ENCODE peak calls at places on chromosomes 11 and 22, in nine cellular contexts. T is neuronal stem cell; S is naive thymus-derived CD4-positive, alpha-beta T cell; U is right lobe of liver; X is caudate nucleus; L is A549; K is spleen; I is mesendoderm; M is Peyer's patch. Z is an unnamed sample.

GRCh38 chr11:124536520-124536919 is 6.9 kb downstream of the OR8B12 start:
- DNase-seq in T (no peak), S (no peak), U (peak; percentile 62), X (no peak), L (no peak), K (no peak), I (peak; percentile 98), M (no peak), Z (peak; percentile 90)

GRCh38 chr11:69460540-69461257 is 20.8 kb upstream of the LINC01488 start:
- DNase-seq in T (no peak), S (no peak), U (no peak), X (no peak), L (no peak), K (peak; percentile 1), I (no peak), M (no peak), Z (no peak)

GRCh38 chr22:37519268-37520195 is at the start of gene CARD10:
- DNase-seq in T (peak; percentile 30), S (no peak), U (no peak), X (no peak), L (peak; percentile 28), K (no peak), I (no peak), M (no peak), Z (no peak)

GRCh38 chr11:33533668-33534067 is 167.0 kb downstream of the C11orf91 start:
- DNase-seq in T (no peak), S (no peak), U (no peak), X (no peak), L (no peak), K (no peak), I (no peak), M (no peak), Z (no peak)

GRCh38 chr11:69244286-69244685 is 49.7 kb upstream of the MYEOV start:
- DNase-seq in T (no peak), S (no peak), U (no peak), X (no peak), L (no peak), K (no peak), I (no peak), M (no peak), Z (peak; percentile 37)

GRCh38 chr11:85182437-85183109 is 444.6 kb downstream of the DLG2 start:
- DNase-seq in T (peak; percentile 23), S (no peak), U (no peak), X (no peak), L (peak; percentile 6), K (no peak), I (peak; percentile 93), M (no peak), Z (no peak)

GRCh38 chr11:110479070-110479444 is 49.3 kb downstream of the FDX1 start:
- DNase-seq in T (no peak), S (no peak), U (no peak), X (no peak), L (no peak), K (no peak), I (no peak), M (no peak), Z (no peak)

GRCh38 chr11:35009191-35009940 is 92.9 kb downstream of the PDHX start:
- DNase-seq in T (no peak), S (no peak), U (no peak), X (no peak), L (peak; percentile 78), K (no peak), I (peak; percentile 68), M (no peak), Z (no peak)

GRCh38 chr11:6321356-6321755 is 1.1 kb upstream of the CAVIN3 start:
- DNase-seq in T (no peak), S (no peak), U (no peak), X (no peak), L (no peak), K (no peak), I (no peak), M (no peak), Z (no peak)

GRCh38 chr11:6319879-6320410 is 356 bp downstream of the CAVIN3 start:
- DNase-seq in T (peak; percentile 71), S (no peak), U (peak; percentile 67), X (no peak), L (peak; percentile 83), K (peak; percentile 83), I (peak; percentile 96), M (peak; percentile 35), Z (peak; percentile 85)

GRCh38 chr11:6321961-6322362 is 1.7 kb upstream of the CAVIN3 start:
- DNase-seq in T (peak; percentile 27), S (no peak), U (no peak), X (no peak), L (no peak), K (no peak), I (no peak), M (no peak), Z (no peak)

GRCh38 chr11:6319001-6319878 is 1.1 kb downstream of the CAVIN3 start:
- DNase-seq in T (no peak), S (no peak), U (peak; percentile 59), X (no peak), L (no peak), K (peak; percentile 76), I (peak; percentile 78), M (no peak), Z (peak; percentile 52)

DNA sequence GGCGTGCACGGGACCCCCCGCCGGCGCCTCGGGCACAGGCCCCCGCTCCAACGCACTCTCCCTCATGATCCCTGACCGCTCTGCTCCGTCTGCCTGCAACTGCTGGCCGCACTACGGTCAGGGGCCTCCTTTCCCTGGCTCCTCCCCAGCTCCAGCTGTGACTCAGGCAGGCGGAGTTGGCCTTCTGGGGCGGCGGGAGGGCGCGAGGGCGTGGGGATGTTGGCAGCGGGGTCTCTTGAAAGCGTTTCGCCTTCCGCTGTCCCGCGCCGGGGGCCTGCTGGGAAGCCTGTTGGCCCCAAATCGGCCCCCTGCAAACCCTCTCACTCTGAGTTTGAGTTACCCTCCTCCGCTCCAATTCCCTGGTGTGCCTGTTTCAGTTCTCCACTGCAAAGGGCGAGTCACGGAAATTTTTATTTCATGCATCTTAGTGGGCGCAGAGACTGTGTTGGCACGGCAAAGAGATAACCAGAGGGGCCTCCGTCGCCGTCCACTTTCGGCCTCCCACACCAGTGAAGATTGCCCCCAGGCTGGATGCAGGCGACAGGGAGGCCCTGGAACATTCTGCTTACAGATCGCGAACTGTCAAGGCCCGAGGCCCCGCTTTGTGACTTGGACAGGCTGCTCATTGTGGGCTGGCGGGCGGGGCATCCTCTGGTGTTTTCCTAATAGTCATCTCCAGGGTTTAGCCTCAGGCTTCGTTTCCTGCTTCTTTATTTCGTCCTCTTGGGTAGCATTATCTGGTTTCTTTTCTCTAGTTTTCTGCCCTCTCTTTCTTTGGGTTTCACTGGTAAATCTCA is at the start of gene CAVIN3:
- DNase-seq in T (peak; percentile 59), S (no peak), U (peak; percentile 70), X (no peak), L (peak; percentile 23), K (peak; percentile 80), I (peak; percentile 91), M (peak; percentile 34), Z (peak; percentile 69)
- H3K27ac ChIP-seq in T (peak within 1 kb of the TSS; percentile 96), S (no peak within 1 kb of the TSS), U (peak within 1 kb of the TSS; percentile 69), X (peak within 1 kb of the TSS; percentile 82), L (peak within 1 kb of the TSS; percentile 81), K (peak within 1 kb of the TSS; percentile 84), I (peak within 1 kb of the TSS; percentile 93), M (peak within 1 kb of the TSS; percentile 95), Z (peak within 1 kb of the TSS; percentile 91)

GRCh38 chr11:118873804-118874203 is 9.9 kb upstream of the CXCR5 start:
- DNase-seq in T (no peak), S (no peak), U (no peak), X (no peak), L (no peak), K (no peak), I (no peak), M (no peak), Z (no peak)
- H3K27ac ChIP-seq in T (no peak overlapping the region), S (peak overlapping the region; percentile 80), U (no peak overlapping the region), X (no peak overlapping the region), L (no peak overlapping the region), K (no peak overlapping the region), I (no peak overlapping the region), M (no peak overlapping the region), Z (no peak overlapping the region)

GRCh38 chr11:77055913-77056312 is 10.9 kb upstream of the CAPN5 start:
- DNase-seq in T (no peak), S (no peak), U (no peak), X (no peak), L (no peak), K (no peak), I (no peak), M (no peak), Z (no peak)

GRCh38 chr11:77058900-77059299 is 7.9 kb upstream of the CAPN5 start:
- DNase-seq in T (no peak), S (no peak), U (no peak), X (no peak), L (no peak), K (no peak), I (no peak), M (no peak), Z (no peak)

GRCh38 chr11:77060234-77060633 is 6.5 kb upstream of the CAPN5 start:
- DNase-seq in T (no peak), S (no peak), U (no peak), X (no peak), L (no peak), K (no peak), I (no peak), M (no peak), Z (no peak)

GRCh38 chr11:77056814-77057402 is 9.9 kb upstream of the CAPN5 start:
- DNase-seq in T (no peak), S (no peak), U (no peak), X (no peak), L (no peak), K (no peak), I (no peak), M (no peak), Z (no peak)

GRCh38 chr11:77057938-77058474 is 8.8 kb upstream of the CAPN5 start:
- DNase-seq in T (no peak), S (no peak), U (no peak), X (no peak), L (no peak), K (no peak), I (no peak), M (no peak), Z (peak; percentile 22)
- H3K27ac ChIP-seq in T (no peak overlapping the region), S (no peak overlapping the region), U (no peak overlapping the region), X (no peak overlapping the region), L (no peak overlapping the region), K (no peak overlapping the region), I (no peak overlapping the region), M (no peak overlapping the region), Z (no peak overlapping the region)

GRCh38 chr11:116186592-116186991 is 586.2 kb downstream of the BUD13 start:
- DNase-seq in T (no peak), S (no peak), U (no peak), X (no peak), L (no peak), K (no peak), I (no peak), M (no peak), Z (no peak)

GRCh38 chr11:116185551-116185950 is 587.2 kb downstream of the BUD13 start:
- DNase-seq in T (no peak), S (no peak), U (no peak), X (no peak), L (no peak), K (no peak), I (no peak), M (no peak), Z (no peak)

GRCh38 chr11:116179346-116179850 is 593.4 kb downstream of the BUD13 start:
- DNase-seq in T (no peak), S (no peak), U (no peak), X (no peak), L (no peak), K (no peak), I (no peak), M (no peak), Z (no peak)

GRCh38 chr11:116180806-116181600 is 591.8 kb downstream of the BUD13 start:
- DNase-seq in T (no peak), S (no peak), U (no peak), X (no peak), L (no peak), K (no peak), I (no peak), M (no peak), Z (no peak)

GRCh38 chr11:116182356-116182966 is 590.3 kb downstream of the BUD13 start:
- DNase-seq in T (no peak), S (no peak), U (no peak), X (no peak), L (no peak), K (no peak), I (no peak), M (no peak), Z (no peak)
- H3K27ac ChIP-seq in T (no peak overlapping the region), S (no peak overlapping the region), U (no peak overlapping the region), X (no peak overlapping the region), L (no peak overlapping the region), K (no peak overlapping the region), I (no peak overlapping the region), M (no peak overlapping the region), Z (no peak overlapping the region)